ENCODE peak calls at places on chromosomes 5 and 9, in seven cellular contexts. P is CD4-positive, alpha-beta T cell; S is left lung; Y is fibroblast of lung; C is stomach; Z is left ventricle myocardium inferior; E is tibial nerve. H is an unnamed sample.

GRCh38 chr5:42944989-42945388 is 95.1 kb downstream of the ANXA2R start:
- DNase-seq in P (no peak), S (no peak), Y (peak; percentile 97), C (no peak), Z (no peak), E (no peak), H (no peak)

GRCh38 chr9:115022760-115023434 is 92.5 kb upstream of the TNFSF8 start:
- DNase-seq in P (no peak), S (no peak), Y (peak; percentile 99), C (no peak), Z (no peak), E (no peak), H (no peak)

GRCh38 chr5:116343961-116344360 is 230.7 kb downstream of the SEMA6A start:
- DNase-seq in P (no peak), S (no peak), Y (no peak), C (no peak), Z (peak; percentile 36), E (no peak), H (no peak)

GRCh38 chr9:22141906-22142305 is 132.8 kb upstream of the CDKN2B start:
- DNase-seq in P (no peak), S (no peak), Y (peak; percentile 89), C (no peak), Z (no peak), E (peak; percentile 17), H (no peak)

GRCh38 chr9:133643978-133644760 is 8.0 kb downstream of the DBH start:
- DNase-seq in P (no peak), S (peak; percentile 61), Y (no peak), C (no peak), Z (no peak), E (no peak), H (no peak)

GRCh38 chr5:65791721-65792698 is 70.0 kb downstream of the NLN start:
- DNase-seq in P (no peak), S (no peak), Y (peak; percentile 72), C (no peak), Z (no peak), E (no peak), H (no peak)

GRCh38 chr5:54045077-54045792 is 265.1 kb downstream of the ARL15 start:
- DNase-seq in P (no peak), S (no peak), Y (no peak), C (peak; percentile 74), Z (no peak), E (no peak), H (no peak)

GRCh38 chr5:152374711-152375275 is 30.3 kb downstream of the NMUR2 start:
- DNase-seq in P (no peak), S (no peak), Y (no peak), C (no peak), Z (no peak), E (no peak), H (no peak)

GRCh38 chr5:80212171-80212667 is 43.6 kb downstream of the SERINC5 start:
- DNase-seq in P (no peak), S (no peak), Y (no peak), C (no peak), Z (no peak), E (no peak), H (no peak)

GRCh38 chr5:31811210-31811609 is 172.3 kb downstream of the PDZD2 start:
- DNase-seq in P (no peak), S (no peak), Y (peak; percentile 93), C (no peak), Z (no peak), E (no peak), H (no peak)

GRCh38 chr5:79200573-79201183 is 35.3 kb upstream of the JMY start:
- DNase-seq in P (no peak), S (no peak), Y (no peak), C (no peak), Z (no peak), E (no peak), H (no peak)

GRCh38 chr9:95508242-95508967 is 8.4 kb downstream of the PTCH1 start:
- DNase-seq in P (no peak), S (peak; percentile 73), Y (peak; percentile 40), C (no peak), Z (no peak), E (no peak), H (no peak)

GRCh38 chr9:69470186-69470977 is 145.4 kb downstream of the ENTREP1 start:
- DNase-seq in P (no peak), S (no peak), Y (no peak), C (peak; percentile 35), Z (no peak), E (peak; percentile 38), H (no peak)

GRCh38 chr5:59393585-59394289 is 499.8 kb downstream of the PDE4D start:
- DNase-seq in P (no peak), S (no peak), Y (no peak), C (no peak), Z (no peak), E (no peak), H (no peak)

GRCh38 chr9:23556459-23556858 is 269.6 kb downstream of the ELAVL2 start:
- DNase-seq in P (no peak), S (no peak), Y (no peak), C (no peak), Z (no peak), E (no peak), H (no peak)

GRCh38 chr9:4147476-4148214 is 152.2 kb downstream of the GLIS3 start:
- DNase-seq in P (no peak), S (no peak), Y (peak; percentile 46), C (no peak), Z (no peak), E (no peak), H (no peak)

GRCh38 chr5:60185230-60186104 is 291.9 kb upstream of the PDE4D start:
- DNase-seq in P (no peak), S (no peak), Y (no peak), C (no peak), Z (no peak), E (no peak), H (no peak)

GRCh38 chr9:93827545-93828330 is 127.4 kb downstream of the BARX1 start:
- DNase-seq in P (no peak), S (peak; percentile 88), Y (peak; percentile 44), C (peak; percentile 55), Z (no peak), E (no peak), H (no peak)

GRCh38 chr9:69036319-69036718 is 767 bp downstream of the FXN start:
- DNase-seq in P (no peak), S (no peak), Y (no peak), C (no peak), Z (no peak), E (no peak), H (no peak)

GRCh38 chr5:125112196-125112595 is 365.8 kb upstream of the ZNF608 start:
- DNase-seq in P (no peak), S (no peak), Y (peak; percentile 53), C (no peak), Z (no peak), E (no peak), H (no peak)

GRCh38 chr9:36007309-36007708 is 29.4 kb upstream of the RECK start:
- DNase-seq in P (no peak), S (no peak), Y (no peak), C (no peak), Z (no peak), E (no peak), H (no peak)

GRCh38 chr5:6731465-6732237 is 18.4 kb downstream of the TENT4A start:
- DNase-seq in P (no peak), S (no peak), Y (no peak), C (no peak), Z (no peak), E (no peak), H (no peak)

DNA sequence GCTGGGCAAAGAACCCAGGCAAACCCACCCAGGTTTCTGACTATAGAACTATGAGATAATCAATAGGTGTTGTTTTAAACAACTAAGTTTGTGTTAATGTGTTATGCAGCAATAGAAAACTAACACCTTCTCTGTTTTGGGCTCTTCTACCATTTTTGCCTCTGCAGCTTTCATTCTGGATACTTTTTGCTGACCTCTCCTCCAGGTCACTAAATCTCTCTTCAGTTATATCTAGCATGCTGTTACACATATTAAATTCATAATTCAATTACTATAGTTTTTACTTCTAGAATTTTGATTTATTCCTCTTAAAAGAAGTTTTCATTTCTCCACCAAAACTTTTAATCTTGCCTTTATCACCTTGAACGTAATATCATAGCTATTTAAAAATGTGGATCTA is 17.2 kb downstream of the MAPK9 start:
- DNase-seq in P (no peak), S (no peak), Y (no peak), C (no peak), Z (no peak), E (no peak), H (no peak)
- H3K9me3 ChIP-seq in P (peaks cover 26% of the 10 kb centered on the region), S (no peaks in the 10 kb centered on the region), Y (no peaks in the 10 kb centered on the region), C (peaks cover 29% of the 10 kb centered on the region), Z (peaks cover 51% of the 10 kb centered on the region), E (no peaks in the 10 kb centered on the region), H (peaks cover 12% of the 10 kb centered on the region)

GRCh38 chr5:39662945-39663344 is 238.2 kb upstream of the DAB2 start:
- DNase-seq in P (no peak), S (no peak), Y (no peak), C (no peak), Z (no peak), E (no peak), H (no peak)
- H3K9me3 ChIP-seq in P (no peaks in the 10 kb centered on the region), S (no peaks in the 10 kb centered on the region), Y (no peaks in the 10 kb centered on the region), C (no peaks in the 10 kb centered on the region), Z (no peaks in the 10 kb centered on the region), E (no peaks in the 10 kb centered on the region), H (no peaks in the 10 kb centered on the region)

GRCh38 chr5:81549123-81549522 is 155.2 kb upstream of the ACOT12 start:
- DNase-seq in P (no peak), S (no peak), Y (no peak), C (no peak), Z (no peak), E (no peak), H (no peak)

GRCh38 chr5:81542242-81542641 is 148.3 kb upstream of the ACOT12 start:
- DNase-seq in P (no peak), S (no peak), Y (no peak), C (no peak), Z (no peak), E (no peak), H (no peak)

GRCh38 chr5:81545911-81546310 is 152.0 kb upstream of the ACOT12 start:
- DNase-seq in P (no peak), S (no peak), Y (peak; percentile 5), C (no peak), Z (no peak), E (no peak), H (no peak)

DNA sequence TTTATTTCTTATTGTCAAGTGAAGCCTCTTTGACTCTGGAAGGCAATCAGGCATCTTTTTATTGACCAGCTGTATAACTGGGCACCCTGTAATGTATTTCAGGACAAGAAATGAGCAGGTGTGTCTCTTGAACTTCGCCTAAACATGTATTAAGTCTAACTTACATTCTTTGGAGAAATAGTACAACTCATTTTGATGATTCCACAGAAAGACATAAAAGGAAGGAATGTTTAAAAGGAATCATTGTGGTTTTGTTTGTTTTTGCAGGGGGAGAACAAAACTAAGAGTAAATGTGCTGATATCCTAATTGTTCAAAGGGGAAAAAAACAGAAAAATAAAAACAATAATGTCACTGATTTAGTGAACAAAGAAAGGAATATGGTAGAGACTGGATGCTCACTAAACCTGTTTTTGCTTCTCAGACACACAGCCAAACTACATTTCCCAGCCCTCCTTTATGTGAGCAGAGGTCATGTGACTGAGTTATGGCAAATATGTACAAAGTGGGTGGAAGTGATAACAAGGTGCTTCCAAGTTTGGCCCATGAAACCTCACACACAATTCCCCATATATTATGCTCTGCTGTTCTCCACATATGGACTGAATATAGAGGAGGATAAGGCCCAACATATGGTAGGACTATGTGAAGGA is 150.5 kb upstream of the ACOT12 start:
- DNase-seq in P (no peak), S (no peak), Y (peak; percentile 35), C (no peak), Z (no peak), E (no peak), H (no peak)
- H3K9me3 ChIP-seq in P (no peaks in the 10 kb centered on the region), S (no peaks in the 10 kb centered on the region), Y (no peaks in the 10 kb centered on the region), C (no peaks in the 10 kb centered on the region), Z (peaks cover 8% of the 10 kb centered on the region), E (no peaks in the 10 kb centered on the region), H (no peaks in the 10 kb centered on the region)

GRCh38 chr9:74236857-74237256 is 260.3 kb upstream of the RORB start:
- DNase-seq in P (no peak), S (no peak), Y (no peak), C (no peak), Z (no peak), E (no peak), H (no peak)
- H3K9me3 ChIP-seq in P (peaks cover 9% of the 10 kb centered on the region), S (peaks cover 3% of the 10 kb centered on the region), Y (no peaks in the 10 kb centered on the region), C (peaks cover 14% of the 10 kb centered on the region), Z (peaks cover 47% of the 10 kb centered on the region), E (no peaks in the 10 kb centered on the region), H (no peaks in the 10 kb centered on the region)